ENCODE peak calls at places on chromosomes 13 and 19, in four cellular contexts. H is activated B cell treated with CpG ODN at 0.5 μM for 24 hours, T is choroid plexus epithelial cell, W is HT1080. I is an unnamed sample.

GRCh38 chr13:94006271-94006670 is 473.2 kb downstream of the DCT start:
- DNase-seq in H (no peak), T (no peak), W (no peak), I (no peak)

GRCh38 chr13:32751340-32751739 is 165.1 kb downstream of the PDS5B start:
- DNase-seq in H (no peak), T (no peak), W (no peak), I (no peak)

GRCh38 chr19:19165396-19165795 is 4.7 kb downstream of the MEF2B start:
- DNase-seq in H (no peak), T (no peak), W (no peak), I (no peak)

GRCh38 chr19:16888629-16889371 is at the start of gene F2RL3:
- DNase-seq in H (no peak), T (no peak), W (peak; percentile 46), I (peak; percentile 26)

GRCh38 chr13:41520016-41520698 is 62.8 kb downstream of the RGCC start:
- DNase-seq in H (no peak), T (no peak), W (no peak), I (no peak)

GRCh38 chr13:89027694-89028306 is 1356.6 kb downstream of the SLITRK5 start:
- DNase-seq in H (no peak), T (no peak), W (no peak), I (no peak)

GRCh38 chr13:30904043-30904442 is 2.0 kb upstream of the MEDAG start:
- DNase-seq in H (no peak), T (peak; percentile 64), W (no peak), I (no peak)

GRCh38 chr13:42959615-42960014 is 32.4 kb downstream of the EPSTI1 start:
- DNase-seq in H (no peak), T (no peak), W (no peak), I (no peak)

GRCh38 chr13:112971288-112971643 is 2.3 kb downstream of the MCF2L start:
- DNase-seq in H (no peak), T (no peak), W (no peak), I (no peak)

GRCh38 chr19:48353682-48354081 is 10.1 kb downstream of the TMEM143 start:
- DNase-seq in H (no peak), T (peak; percentile 39), W (peak; percentile 66), I (peak; percentile 66)

GRCh38 chr13:113926951-113927660 is 46.8 kb downstream of the C13orf46 start:
- DNase-seq in H (peak; percentile 6), T (no peak), W (no peak), I (no peak)

GRCh38 chr13:41941174-41941573 is 19.7 kb downstream of the VWA8 start:
- DNase-seq in H (no peak), T (peak; percentile 34), W (no peak), I (no peak)

GRCh38 chr19:7874857-7875393 is 735 bp upstream of the PRR36 start:
- DNase-seq in H (no peak), T (no peak), W (no peak), I (no peak)

GRCh38 chr19:29923653-29924052 is 18.4 kb upstream of the URI1 start:
- DNase-seq in H (no peak), T (no peak), W (peak; percentile 20), I (peak; percentile 7)

GRCh38 chr19:35106291-35106583 is 9.4 kb upstream of the FXYD3 start:
- DNase-seq in H (no peak), T (no peak), W (no peak), I (no peak)

GRCh38 chr13:109150691-109151090 is 521.3 kb downstream of the MYO16 start:
- DNase-seq in H (no peak), T (no peak), W (no peak), I (no peak)

GRCh38 chr13:45521292-45521691 is 56.6 kb downstream of the COG3 start:
- DNase-seq in H (no peak), T (peak; percentile 81), W (peak; percentile 83), I (peak; percentile 58)

GRCh38 chr13:76711515-76712182 is 174.6 kb downstream of the KCTD12 start:
- DNase-seq in H (no peak), T (peak; percentile 96), W (peak; percentile 87), I (peak; percentile 49)

GRCh38 chr19:21848706-21849105 is 12.7 kb upstream of the ZNF43 start:
- DNase-seq in H (no peak), T (peak; percentile 54), W (peak; percentile 50), I (peak; percentile 59)

GRCh38 chr19:40806385-40807146 is 7.6 kb downstream of the EGLN2 start:
- DNase-seq in H (peak; percentile 60), T (peak; percentile 99), W (peak; percentile 98), I (no peak)